ENCODE peak calls at places on chromosome 1, in seven cellular contexts. A is breast epithelium, X is IMR-90, M is prostate gland, F is NB4, Z is heart left ventricle, J is lower leg skin. G is an unnamed sample.
A peak's percentile ranks its signal among the peaks of the same experiment; 100 is the strongest.

GRCh38 chr1:191348328-191348727 is 809.9 kb upstream of the RGS18 start:
- DNase-seq in A (no peak), X (no peak), M (no peak), F (no peak), Z (no peak), J (no peak), G (no peak)

GRCh38 chr1:29453502-29454240 is 217.3 kb downstream of the PTPRU start:
- DNase-seq in A (peak; percentile 31), X (peak; percentile 53), M (no peak), F (peak; percentile 68), Z (no peak), J (no peak), G (peak; percentile 67)

GRCh38 chr1:2564815-2565415 is 8.7 kb downstream of the TNFRSF14 start:
- DNase-seq in A (no peak), X (no peak), M (no peak), F (no peak), Z (no peak), J (no peak), G (no peak)

GRCh38 chr1:166868639-166869038 is 7.4 kb downstream of the TADA1 start:
- DNase-seq in A (no peak), X (no peak), M (no peak), F (peak; percentile 22), Z (no peak), J (no peak), G (no peak)

GRCh38 chr1:154219511-154219910 is 1.2 kb upstream of the UBAP2L start:
- DNase-seq in A (no peak), X (peak; percentile 47), M (no peak), F (peak; percentile 67), Z (no peak), J (no peak), G (no peak)

GRCh38 chr1:110495926-110496600 is 22.9 kb downstream of the KCNA10 start:
- DNase-seq in A (peak; percentile 72), X (peak; percentile 71), M (peak; percentile 76), F (peak; percentile 79), Z (peak; percentile 62), J (peak; percentile 94), G (peak; percentile 75)

GRCh38 chr1:165129568-165130164 is 226.8 kb downstream of the LMX1A start:
- DNase-seq in A (peak; percentile 61), X (peak; percentile 9), M (peak; percentile 73), F (peak; percentile 68), Z (peak; percentile 45), J (peak; percentile 87), G (peak; percentile 19)

GRCh38 chr1:156661932-156662587 is 15.1 kb downstream of the NES start:
- DNase-seq in A (no peak), X (peak; percentile 60), M (no peak), F (peak; percentile 30), Z (no peak), J (no peak), G (no peak)

GRCh38 chr1:28136636-28137613 is 39.6 kb downstream of the PTAFR start:
- DNase-seq in A (no peak), X (peak; percentile 51), M (no peak), F (peak; percentile 64), Z (no peak), J (no peak), G (no peak)

GRCh38 chr1:184866991-184867788 is 107.1 kb downstream of the NIBAN1 start:
- DNase-seq in A (no peak), X (peak; percentile 96), M (no peak), F (peak; percentile 96), Z (no peak), J (no peak), G (peak; percentile 18)

GRCh38 chr1:52186449-52186848 is 44.6 kb downstream of the ZFYVE9 start:
- DNase-seq in A (no peak), X (peak; percentile 71), M (no peak), F (no peak), Z (no peak), J (no peak), G (no peak)

GRCh38 chr1:244937099-244937498 is 72.8 kb upstream of the HNRNPU start:
- DNase-seq in A (no peak), X (no peak), M (no peak), F (no peak), Z (no peak), J (no peak), G (no peak)

GRCh38 chr1:150567341-150567716 is 12.1 kb downstream of the MCL1 start:
- DNase-seq in A (no peak), X (peak; percentile 40), M (no peak), F (no peak), Z (no peak), J (no peak), G (no peak)

GRCh38 chr1:211813590-211813989 is 17.0 kb downstream of the LPGAT1 start:
- DNase-seq in A (no peak), X (peak; percentile 36), M (peak; percentile 72), F (peak; percentile 9), Z (peak; percentile 62), J (no peak), G (no peak)

GRCh38 chr1:181356505-181357340 is 126.6 kb upstream of the CACNA1E start:
- DNase-seq in A (no peak), X (no peak), M (no peak), F (peak; percentile 13), Z (no peak), J (peak; percentile 70), G (no peak)

GRCh38 chr1:99850458-99850974 is 355 bp downstream of the AGL start:
- DNase-seq in A (no peak), X (no peak), M (peak; percentile 9), F (peak; percentile 7), Z (no peak), J (peak; percentile 84), G (no peak)

GRCh38 chr1:110879758-110880606 is 7.0 kb downstream of the CD53 start:
- DNase-seq in A (no peak), X (no peak), M (no peak), F (peak; percentile 93), Z (no peak), J (no peak), G (no peak)

DNA sequence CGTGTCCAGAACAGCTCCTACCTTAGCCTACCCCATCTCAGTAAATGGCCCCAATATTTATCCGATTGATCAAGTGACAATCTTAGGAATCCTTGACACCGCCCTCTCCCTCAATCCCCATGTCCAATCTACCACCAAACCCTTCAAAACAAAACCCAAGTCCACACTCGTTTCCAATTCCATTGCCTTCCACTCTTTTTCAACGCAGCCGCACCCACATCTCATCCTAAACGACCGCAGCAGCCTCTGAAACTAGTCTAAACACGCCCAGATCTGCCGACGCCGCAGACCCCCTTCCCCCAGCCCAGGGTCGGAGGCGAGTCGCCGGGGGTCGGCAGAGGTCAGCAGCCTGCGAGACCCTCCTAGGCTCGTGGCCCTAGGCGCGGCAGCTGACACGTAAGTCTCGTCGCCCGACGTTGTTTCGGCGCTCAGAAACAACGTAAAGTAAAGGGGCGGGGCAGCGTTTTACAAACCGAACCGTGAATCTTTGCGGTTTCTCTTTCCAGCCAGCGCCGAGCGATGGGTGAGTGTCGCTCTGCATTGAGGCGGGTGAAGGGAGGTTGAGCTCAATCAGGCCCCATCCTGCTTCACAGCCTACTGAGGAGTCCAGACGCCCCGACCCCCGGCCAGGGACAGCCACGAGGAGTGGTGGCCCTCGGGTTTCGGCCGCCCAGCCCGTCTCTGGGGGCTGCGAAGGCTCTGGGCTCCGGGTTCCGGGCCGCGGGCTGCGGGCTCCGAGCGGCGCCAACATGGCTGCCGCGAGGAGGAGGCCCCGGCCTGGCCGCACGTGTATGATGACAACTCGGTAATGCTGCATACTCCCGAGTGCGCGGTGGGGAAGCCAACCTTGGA is at the start of gene RPS8:
- DNase-seq in A (peak; percentile 93), X (peak; percentile 93), M (peak; percentile 92), F (peak; percentile 95), Z (peak; percentile 94), J (peak; percentile 98), G (peak; percentile 63)
- TF ChIP-seq POLR2A in A (peak; percentile 97), X (peak; percentile 99), M (peak; percentile 85), F (peak; percentile 97), Z (peak; percentile 96), J (no peak), G (peak; percentile 96)

DNA sequence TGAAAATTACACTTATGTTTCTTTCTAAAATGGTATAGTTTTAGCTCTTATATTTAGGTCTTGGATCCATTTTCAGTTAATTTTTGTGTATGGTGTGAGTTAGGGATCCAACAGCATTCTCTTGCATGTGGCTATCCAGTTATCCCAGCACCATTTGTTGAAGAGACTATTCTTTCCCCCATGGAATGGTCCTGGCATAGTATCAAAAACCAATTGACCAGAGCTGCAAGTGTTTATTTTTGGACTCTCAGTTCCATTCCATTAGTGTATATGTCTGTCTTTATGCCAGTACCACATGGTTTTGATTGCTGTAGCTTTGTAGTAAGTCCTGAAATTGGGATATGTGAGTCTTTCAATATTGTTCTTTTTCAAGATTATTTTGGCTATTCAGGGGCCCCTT is 14.3 kb downstream of the TTLL10 start:
- DNase-seq in A (no peak), X (peak; percentile 78), M (no peak), F (no peak), Z (no peak), J (no peak), G (no peak)
- TF ChIP-seq POLR2A in A (no peak), X (no peak), M (no peak), F (no peak), Z (no peak), J (no peak), G (no peak)

GRCh38 chr1:24123611-24124010 is 11.7 kb upstream of the MYOM3 start:
- DNase-seq in A (no peak), X (no peak), M (no peak), F (no peak), Z (peak; percentile 8), J (no peak), G (no peak)
- TF ChIP-seq POLR2A in A (no peak), X (no peak), M (no peak), F (no peak), Z (no peak), J (no peak), G (no peak)

GRCh38 chr1:11651017-11651416 is 3.2 kb downstream of the FBXO2 start:
- DNase-seq in A (no peak), X (no peak), M (no peak), F (no peak), Z (no peak), J (no peak), G (no peak)

GRCh38 chr1:11649237-11649623 is 5.0 kb downstream of the FBXO2 start:
- DNase-seq in A (no peak), X (no peak), M (no peak), F (no peak), Z (no peak), J (no peak), G (no peak)

GRCh38 chr1:11649624-11650330 is 4.5 kb downstream of the FBXO2 start:
- DNase-seq in A (no peak), X (no peak), M (no peak), F (no peak), Z (no peak), J (no peak), G (no peak)

GRCh38 chr1:11648732-11649158 is 5.5 kb downstream of the FBXO2 start:
- DNase-seq in A (no peak), X (no peak), M (no peak), F (no peak), Z (no peak), J (no peak), G (no peak)

DNA sequence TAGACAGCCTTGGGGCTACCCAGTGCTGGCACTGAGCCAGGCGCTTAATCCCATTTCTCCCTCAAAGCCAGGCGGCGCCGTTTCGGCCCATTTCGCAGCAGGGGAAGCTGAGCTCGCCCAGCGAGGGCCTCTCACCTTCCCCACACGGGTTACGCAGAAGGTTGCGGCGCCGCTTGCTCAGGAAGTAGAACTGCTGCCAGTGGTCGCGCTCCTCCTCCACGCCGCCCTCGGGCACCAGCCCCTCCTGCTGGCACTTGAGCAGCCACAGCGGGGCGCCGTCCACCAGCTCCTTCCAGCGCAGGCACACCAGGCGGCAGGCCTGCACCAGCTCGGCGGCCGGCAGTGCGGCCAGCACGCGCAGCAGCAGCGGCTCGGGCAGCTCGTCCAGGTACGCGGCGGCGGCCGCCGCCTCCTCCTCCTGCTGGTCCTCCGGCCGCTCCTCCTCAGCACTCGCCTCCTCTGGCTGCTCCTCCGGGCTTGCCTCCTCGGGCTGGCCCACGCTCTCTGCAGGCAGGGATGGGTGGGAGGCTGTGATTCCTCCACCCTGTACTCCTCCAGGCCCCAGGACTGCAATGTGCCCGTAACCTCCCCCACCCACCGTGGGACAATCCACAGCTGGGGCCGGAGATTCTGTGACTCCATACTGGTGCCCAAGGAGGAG is 3.8 kb downstream of the FBXO2 start:
- DNase-seq in A (no peak), X (peak; percentile 49), M (peak; percentile 66), F (peak; percentile 94), Z (peak; percentile 83), J (no peak), G (no peak)
- TF ChIP-seq POLR2A in A (no peak), X (no peak), M (no peak), F (no peak), Z (no peak), J (no peak), G (no peak)